ENCODE peak calls at places on chromosomes 13 and 19, in seven cellular contexts. One of them, this sample, is unnamed.

GRCh38 chr19:45814166-45814780 is 835 bp downstream of the RSPH6A start:
- DNase-seq in OCI-LY7: no peak
- DNase-seq in ascending aorta: no peak
- DNase-seq in esophagus squamous epithelium: no peak
- DNase-seq in CD8-positive, alpha-beta T cell: no peak
- DNase-seq in colonic mucosa: no peak
- DNase-seq in thoracic aorta: no peak
- DNase-seq in this sample: no peak

GRCh38 chr13:79447741-79448140 is 33.2 kb upstream of the NDFIP2 start:
- DNase-seq in CD8-positive, alpha-beta T cell: no peak
- DNase-seq in OCI-LY7: no peak
- DNase-seq in ascending aorta: no peak
- DNase-seq in colonic mucosa: no peak
- DNase-seq in thoracic aorta: no peak
- DNase-seq in esophagus squamous epithelium: no peak
- DNase-seq in this sample: no peak

GRCh38 chr13:40438022-40438692 is 228.3 kb downstream of the FOXO1 start:
- DNase-seq in esophagus squamous epithelium: no peak
- DNase-seq in OCI-LY7: no peak
- DNase-seq in thoracic aorta: no peak
- DNase-seq in CD8-positive, alpha-beta T cell: no peak
- DNase-seq in colonic mucosa: no peak
- DNase-seq in ascending aorta: no peak
- DNase-seq in this sample: no peak

GRCh38 chr19:2055871-2056809 is 5.1 kb upstream of the MKNK2 start:
- DNase-seq in CD8-positive, alpha-beta T cell: no peak
- DNase-seq in esophagus squamous epithelium: no peak
- DNase-seq in OCI-LY7: peak; percentile 57
- DNase-seq in ascending aorta: no peak
- DNase-seq in colonic mucosa: peak; percentile 73
- DNase-seq in thoracic aorta: no peak
- DNase-seq in this sample: peak; percentile 77

GRCh38 chr19:17647071-17648020 is 40.8 kb downstream of the UNC13A start:
- DNase-seq in OCI-LY7: peak; percentile 10
- DNase-seq in esophagus squamous epithelium: no peak
- DNase-seq in thoracic aorta: no peak
- DNase-seq in ascending aorta: no peak
- DNase-seq in CD8-positive, alpha-beta T cell: no peak
- DNase-seq in colonic mucosa: no peak
- DNase-seq in this sample: no peak

GRCh38 chr19:40687525-40688016 is 2.9 kb downstream of the NUMBL start:
- DNase-seq in CD8-positive, alpha-beta T cell: no peak
- DNase-seq in ascending aorta: peak; percentile 72
- DNase-seq in esophagus squamous epithelium: no peak
- DNase-seq in colonic mucosa: peak; percentile 76
- DNase-seq in thoracic aorta: peak; percentile 83
- DNase-seq in OCI-LY7: no peak
- DNase-seq in this sample: peak; percentile 60

GRCh38 chr13:43339843-43340550 is 316.6 kb downstream of the DNAJC15 start:
- DNase-seq in colonic mucosa: no peak
- DNase-seq in OCI-LY7: no peak
- DNase-seq in CD8-positive, alpha-beta T cell: no peak
- DNase-seq in thoracic aorta: no peak
- DNase-seq in ascending aorta: no peak
- DNase-seq in esophagus squamous epithelium: no peak
- DNase-seq in this sample: no peak

GRCh38 chr19:39752390-39752789 is 14.6 kb upstream of the CLC start:
- DNase-seq in CD8-positive, alpha-beta T cell: no peak
- DNase-seq in esophagus squamous epithelium: no peak
- DNase-seq in ascending aorta: no peak
- DNase-seq in thoracic aorta: no peak
- DNase-seq in OCI-LY7: no peak
- DNase-seq in colonic mucosa: no peak
- DNase-seq in this sample: no peak

GRCh38 chr13:96710166-96710866 is 284.0 kb downstream of the OXGR1 start:
- DNase-seq in OCI-LY7: no peak
- DNase-seq in esophagus squamous epithelium: no peak
- DNase-seq in colonic mucosa: no peak
- DNase-seq in ascending aorta: no peak
- DNase-seq in CD8-positive, alpha-beta T cell: no peak
- DNase-seq in thoracic aorta: no peak
- DNase-seq in this sample: no peak

GRCh38 chr19:49442793-49443365 is 1.6 kb upstream of the SLC17A7 start:
- DNase-seq in ascending aorta: peak; percentile 70
- DNase-seq in OCI-LY7: peak; percentile 72
- DNase-seq in CD8-positive, alpha-beta T cell: no peak
- DNase-seq in colonic mucosa: peak; percentile 96
- DNase-seq in thoracic aorta: peak; percentile 81
- DNase-seq in esophagus squamous epithelium: peak; percentile 39
- DNase-seq in this sample: peak; percentile 97

GRCh38 chr13:51534075-51534817 is 50.0 kb upstream of the WDFY2 start:
- DNase-seq in colonic mucosa: no peak
- DNase-seq in thoracic aorta: no peak
- DNase-seq in CD8-positive, alpha-beta T cell: no peak
- DNase-seq in esophagus squamous epithelium: no peak
- DNase-seq in ascending aorta: no peak
- DNase-seq in OCI-LY7: no peak
- DNase-seq in this sample: peak; percentile 78

GRCh38 chr13:47289578-47289977 is 392.7 kb upstream of the HTR2A start:
- DNase-seq in CD8-positive, alpha-beta T cell: no peak
- DNase-seq in thoracic aorta: no peak
- DNase-seq in colonic mucosa: no peak
- DNase-seq in OCI-LY7: no peak
- DNase-seq in ascending aorta: no peak
- DNase-seq in esophagus squamous epithelium: no peak
- DNase-seq in this sample: no peak

GRCh38 chr19:48403606-48404005 is 10.1 kb downstream of the GRIN2D start:
- DNase-seq in ascending aorta: no peak
- DNase-seq in OCI-LY7: peak; percentile 80
- DNase-seq in colonic mucosa: peak; percentile 38
- DNase-seq in CD8-positive, alpha-beta T cell: no peak
- DNase-seq in thoracic aorta: no peak
- DNase-seq in esophagus squamous epithelium: no peak
- DNase-seq in this sample: no peak

GRCh38 chr13:30908416-30908980 is 2.4 kb downstream of the MEDAG start:
- DNase-seq in esophagus squamous epithelium: no peak
- DNase-seq in ascending aorta: no peak
- DNase-seq in colonic mucosa: no peak
- DNase-seq in CD8-positive, alpha-beta T cell: no peak
- DNase-seq in OCI-LY7: no peak
- DNase-seq in thoracic aorta: no peak
- DNase-seq in this sample: no peak

GRCh38 chr19:41708481-41708880 is at the start of gene CEACAM5:
- DNase-seq in colonic mucosa: peak; percentile 95
- DNase-seq in esophagus squamous epithelium: no peak
- DNase-seq in ascending aorta: no peak
- DNase-seq in CD8-positive, alpha-beta T cell: no peak
- DNase-seq in thoracic aorta: no peak
- DNase-seq in OCI-LY7: no peak
- DNase-seq in this sample: no peak

GRCh38 chr13:27182844-27183497 is 11.4 kb upstream of the USP12 start:
- DNase-seq in CD8-positive, alpha-beta T cell: no peak
- DNase-seq in OCI-LY7: no peak
- DNase-seq in ascending aorta: peak; percentile 46
- DNase-seq in thoracic aorta: peak; percentile 66
- DNase-seq in esophagus squamous epithelium: no peak
- DNase-seq in colonic mucosa: peak; percentile 19
- DNase-seq in this sample: no peak

GRCh38 chr19:11067356-11068113 is 21.7 kb upstream of the LDLR start:
- DNase-seq in colonic mucosa: no peak
- DNase-seq in OCI-LY7: no peak
- DNase-seq in ascending aorta: no peak
- DNase-seq in CD8-positive, alpha-beta T cell: no peak
- DNase-seq in thoracic aorta: no peak
- DNase-seq in esophagus squamous epithelium: no peak
- DNase-seq in this sample: no peak

GRCh38 chr13:23753523-23753922 is 135.7 kb downstream of the MIPEP start:
- DNase-seq in thoracic aorta: no peak
- DNase-seq in CD8-positive, alpha-beta T cell: no peak
- DNase-seq in esophagus squamous epithelium: no peak
- DNase-seq in OCI-LY7: no peak
- DNase-seq in ascending aorta: no peak
- DNase-seq in colonic mucosa: no peak
- DNase-seq in this sample: no peak

GRCh38 chr19:11205939-11206570 is 8.7 kb upstream of the KANK2 start:
- DNase-seq in OCI-LY7: peak; percentile 85
- DNase-seq in esophagus squamous epithelium: no peak
- DNase-seq in colonic mucosa: no peak
- DNase-seq in CD8-positive, alpha-beta T cell: no peak
- DNase-seq in ascending aorta: no peak
- DNase-seq in thoracic aorta: no peak
- DNase-seq in this sample: no peak

GRCh38 chr13:110702089-110702488 is 3.8 kb downstream of the CARS2 start:
- DNase-seq in OCI-LY7: no peak
- DNase-seq in ascending aorta: no peak
- DNase-seq in colonic mucosa: no peak
- DNase-seq in thoracic aorta: no peak
- DNase-seq in CD8-positive, alpha-beta T cell: no peak
- DNase-seq in esophagus squamous epithelium: no peak
- DNase-seq in this sample: no peak

GRCh38 chr13:110949628-110950027 is 34.8 kb upstream of the ANKRD10 start:
- DNase-seq in OCI-LY7: no peak
- DNase-seq in esophagus squamous epithelium: no peak
- DNase-seq in ascending aorta: no peak
- DNase-seq in CD8-positive, alpha-beta T cell: no peak
- DNase-seq in thoracic aorta: no peak
- DNase-seq in colonic mucosa: no peak
- DNase-seq in this sample: no peak

DNA sequence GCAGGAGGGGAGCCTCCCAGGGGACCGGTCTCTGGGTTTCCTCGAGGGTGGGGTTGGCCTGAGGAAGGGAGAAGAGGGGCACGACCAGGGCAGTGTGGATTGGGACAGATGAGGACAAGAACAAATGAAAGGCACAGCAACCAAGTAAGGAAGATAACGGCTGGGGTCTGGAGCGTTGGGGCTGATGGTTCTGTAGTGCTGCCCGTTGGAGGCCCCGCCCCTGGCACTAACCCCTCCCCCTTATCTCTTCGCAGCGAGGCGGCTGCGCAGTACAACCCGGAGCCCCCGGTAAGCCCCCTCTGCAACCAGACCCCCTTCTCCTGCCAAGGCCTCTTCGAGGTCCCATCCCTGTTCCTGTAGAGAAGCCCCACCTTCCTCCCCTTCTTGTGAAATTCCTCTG is 2.2 kb downstream of the CAPNS1 start:
- DNase-seq in OCI-LY7: no peak
- DNase-seq in esophagus squamous epithelium: no peak
- DNase-seq in colonic mucosa: no peak
- DNase-seq in ascending aorta: no peak
- DNase-seq in CD8-positive, alpha-beta T cell: no peak
- DNase-seq in thoracic aorta: no peak
- DNase-seq in this sample: peak; percentile 55
- H3K27ac ChIP-seq in OCI-LY7: no peak overlapping the region
- H3K27ac ChIP-seq in esophagus squamous epithelium: peak overlapping the region; percentile 99
- H3K27ac ChIP-seq in colonic mucosa: no peak overlapping the region
- H3K27ac ChIP-seq in ascending aorta: peak overlapping the region; percentile 97
- H3K27ac ChIP-seq in CD8-positive, alpha-beta T cell: no peak overlapping the region
- H3K27ac ChIP-seq in thoracic aorta: no peak overlapping the region
- H3K27ac ChIP-seq in this sample: no peak overlapping the region

GRCh38 chr19:38713865-38714264 is 30.4 kb downstream of the CAPN12 start:
- DNase-seq in ascending aorta: no peak
- DNase-seq in CD8-positive, alpha-beta T cell: no peak
- DNase-seq in thoracic aorta: no peak
- DNase-seq in esophagus squamous epithelium: no peak
- DNase-seq in colonic mucosa: no peak
- DNase-seq in OCI-LY7: no peak
- DNase-seq in this sample: no peak

GRCh38 chr19:38717051-38717450 is 27.2 kb downstream of the CAPN12 start:
- DNase-seq in thoracic aorta: no peak
- DNase-seq in esophagus squamous epithelium: no peak
- DNase-seq in ascending aorta: no peak
- DNase-seq in CD8-positive, alpha-beta T cell: no peak
- DNase-seq in OCI-LY7: no peak
- DNase-seq in colonic mucosa: no peak
- DNase-seq in this sample: no peak

GRCh38 chr19:38714354-38714778 is 29.9 kb downstream of the CAPN12 start:
- DNase-seq in esophagus squamous epithelium: no peak
- DNase-seq in ascending aorta: no peak
- DNase-seq in OCI-LY7: no peak
- DNase-seq in CD8-positive, alpha-beta T cell: no peak
- DNase-seq in thoracic aorta: no peak
- DNase-seq in colonic mucosa: no peak
- DNase-seq in this sample: no peak

GRCh38 chr19:38713227-38713649 is 31.0 kb downstream of the CAPN12 start:
- DNase-seq in OCI-LY7: no peak
- DNase-seq in colonic mucosa: peak; percentile 52
- DNase-seq in CD8-positive, alpha-beta T cell: no peak
- DNase-seq in ascending aorta: no peak
- DNase-seq in thoracic aorta: no peak
- DNase-seq in esophagus squamous epithelium: no peak
- DNase-seq in this sample: no peak

GRCh38 chr19:38715540-38715939 is 28.7 kb downstream of the CAPN12 start:
- DNase-seq in colonic mucosa: no peak
- DNase-seq in thoracic aorta: peak; percentile 66
- DNase-seq in OCI-LY7: no peak
- DNase-seq in CD8-positive, alpha-beta T cell: no peak
- DNase-seq in ascending aorta: no peak
- DNase-seq in esophagus squamous epithelium: no peak
- DNase-seq in this sample: no peak
- TF ChIP-seq CTCF in colonic mucosa: no peak
- TF ChIP-seq CTCF in thoracic aorta: peak; percentile 40
- TF ChIP-seq CTCF in OCI-LY7: no peak
- TF ChIP-seq CTCF in CD8-positive, alpha-beta T cell: no peak
- TF ChIP-seq CTCF in ascending aorta: no peak
- TF ChIP-seq CTCF in esophagus squamous epithelium: no peak
- TF ChIP-seq CTCF in this sample: no peak

GRCh38 chr19:29665215-29665825 is at the start of gene PLEKHF1:
- DNase-seq in esophagus squamous epithelium: no peak
- DNase-seq in colonic mucosa: peak; percentile 92
- DNase-seq in thoracic aorta: peak; percentile 38
- DNase-seq in CD8-positive, alpha-beta T cell: peak; percentile 56
- DNase-seq in OCI-LY7: peak; percentile 88
- DNase-seq in ascending aorta: peak; percentile 72
- DNase-seq in this sample: peak; percentile 91
- H3K27ac ChIP-seq in esophagus squamous epithelium: peak within 1 kb of the TSS; percentile 85
- H3K27ac ChIP-seq in colonic mucosa: peak within 1 kb of the TSS; percentile 75
- H3K27ac ChIP-seq in thoracic aorta: peak within 1 kb of the TSS; percentile 95
- H3K27ac ChIP-seq in CD8-positive, alpha-beta T cell: peak within 1 kb of the TSS; percentile 69
- H3K27ac ChIP-seq in OCI-LY7: no peak within 1 kb of the TSS
- H3K27ac ChIP-seq in ascending aorta: peak within 1 kb of the TSS; percentile 99
- H3K27ac ChIP-seq in this sample: peak within 1 kb of the TSS; percentile 77

GRCh38 chr13:95192998-95193397 is 108.3 kb downstream of the ABCC4 start:
- DNase-seq in esophagus squamous epithelium: no peak
- DNase-seq in thoracic aorta: no peak
- DNase-seq in colonic mucosa: no peak
- DNase-seq in OCI-LY7: no peak
- DNase-seq in CD8-positive, alpha-beta T cell: no peak
- DNase-seq in ascending aorta: no peak
- DNase-seq in this sample: no peak

GRCh38 chr13:95193509-95194230 is 107.6 kb downstream of the ABCC4 start:
- DNase-seq in ascending aorta: no peak
- DNase-seq in thoracic aorta: no peak
- DNase-seq in colonic mucosa: no peak
- DNase-seq in CD8-positive, alpha-beta T cell: no peak
- DNase-seq in OCI-LY7: no peak
- DNase-seq in esophagus squamous epithelium: no peak
- DNase-seq in this sample: no peak

GRCh38 chr13:95188128-95188527 is 113.1 kb downstream of the ABCC4 start:
- DNase-seq in colonic mucosa: no peak
- DNase-seq in ascending aorta: no peak
- DNase-seq in CD8-positive, alpha-beta T cell: no peak
- DNase-seq in esophagus squamous epithelium: no peak
- DNase-seq in thoracic aorta: no peak
- DNase-seq in OCI-LY7: no peak
- DNase-seq in this sample: no peak

GRCh38 chr13:95195146-95195545 is 106.1 kb downstream of the ABCC4 start:
- DNase-seq in CD8-positive, alpha-beta T cell: no peak
- DNase-seq in esophagus squamous epithelium: no peak
- DNase-seq in thoracic aorta: no peak
- DNase-seq in ascending aorta: no peak
- DNase-seq in OCI-LY7: no peak
- DNase-seq in colonic mucosa: no peak
- DNase-seq in this sample: no peak

GRCh38 chr13:95191821-95192220 is 109.4 kb downstream of the ABCC4 start:
- DNase-seq in esophagus squamous epithelium: no peak
- DNase-seq in thoracic aorta: no peak
- DNase-seq in CD8-positive, alpha-beta T cell: peak; percentile 29
- DNase-seq in ascending aorta: no peak
- DNase-seq in OCI-LY7: peak; percentile 74
- DNase-seq in colonic mucosa: peak; percentile 78
- DNase-seq in this sample: peak; percentile 78
- TF ChIP-seq CTCF in esophagus squamous epithelium: peak; percentile 84
- TF ChIP-seq CTCF in thoracic aorta: peak; percentile 49
- TF ChIP-seq CTCF in CD8-positive, alpha-beta T cell: peak; percentile 54
- TF ChIP-seq CTCF in ascending aorta: peak; percentile 57
- TF ChIP-seq CTCF in OCI-LY7: peak; percentile 82
- TF ChIP-seq CTCF in colonic mucosa: peak; percentile 90
- TF ChIP-seq CTCF in this sample: peak; percentile 90

This sample was measured in left lung.